ENCODE peak calls at places on chromosome 1, in eight cellular contexts. M is epithelial cell of esophagus; W is GM13976; R is CD4-positive, alpha-beta T cell; T is heart left ventricle; L is stomach; O is mesothelial cell of epicardium; A is testis. G is an unnamed sample.

GRCh38 chr1:225182701-225183100 is 245.1 kb downstream of the LBR start:
- DNase-seq in M (no peak), W (no peak), R (no peak), T (peak; percentile 9), L (no peak), O (no peak), A (no peak), G (no peak)

GRCh38 chr1:86067626-86068025 is 88.9 kb downstream of the COL24A1 start:
- DNase-seq in M (no peak), W (no peak), R (no peak), T (no peak), L (no peak), O (no peak), A (no peak), G (no peak)

GRCh38 chr1:116498789-116499628 is 71.8 kb downstream of the CD58 start:
- DNase-seq in M (peak; percentile 70), W (peak; percentile 71), R (no peak), T (peak; percentile 59), L (no peak), O (no peak), A (peak; percentile 70), G (no peak)

GRCh38 chr1:85612704-85613361 is 32.3 kb downstream of the CCN1 start:
- DNase-seq in M (peak; percentile 56), W (no peak), R (no peak), T (no peak), L (no peak), O (no peak), A (peak; percentile 27), G (no peak)

GRCh38 chr1:112423207-112423606 is 27.2 kb downstream of the CTTNBP2NL start:
- DNase-seq in M (no peak), W (no peak), R (no peak), T (no peak), L (no peak), O (no peak), A (no peak), G (no peak)

GRCh38 chr1:243734311-243734700 is 115.7 kb downstream of the AKT3 start:
- DNase-seq in M (peak; percentile 79), W (no peak), R (no peak), T (no peak), L (no peak), O (no peak), A (no peak), G (no peak)

GRCh38 chr1:25832336-25833037 is 12.7 kb downstream of the MTFR1L start:
- DNase-seq in M (peak; percentile 83), W (no peak), R (no peak), T (no peak), L (no peak), O (no peak), A (no peak), G (peak; percentile 25)

GRCh38 chr1:109240158-109241152 is 8.9 kb upstream of the CELSR2 start:
- DNase-seq in M (peak; percentile 99), W (no peak), R (no peak), T (peak; percentile 82), L (peak; percentile 54), O (no peak), A (peak; percentile 78), G (no peak)

GRCh38 chr1:230509281-230509977 is 83.3 kb upstream of the PGBD5 start:
- DNase-seq in M (peak; percentile 73), W (no peak), R (no peak), T (no peak), L (no peak), O (no peak), A (no peak), G (no peak)

GRCh38 chr1:228430243-228430642 is 13.6 kb upstream of the TRIM17 start:
- DNase-seq in M (peak; percentile 78), W (no peak), R (no peak), T (no peak), L (no peak), O (no peak), A (no peak), G (no peak)

GRCh38 chr1:201420608-201421002 is 925 bp downstream of the TNNI1 start:
- DNase-seq in M (no peak), W (no peak), R (no peak), T (no peak), L (no peak), O (no peak), A (no peak), G (no peak)

GRCh38 chr1:225746361-225747179 is 31.1 kb upstream of the SRP9 start:
- DNase-seq in M (peak; percentile 93), W (no peak), R (no peak), T (peak; percentile 83), L (peak; percentile 75), O (no peak), A (peak; percentile 54), G (no peak)

GRCh38 chr1:117607471-117607870 is 1.6 kb downstream of the TENT5C start:
- DNase-seq in M (peak; percentile 13), W (no peak), R (peak; percentile 31), T (no peak), L (peak; percentile 75), O (no peak), A (no peak), G (no peak)

GRCh38 chr1:62433861-62434611 is 2.8 kb upstream of the USP1 start:
- DNase-seq in M (no peak), W (no peak), R (no peak), T (no peak), L (no peak), O (no peak), A (no peak), G (no peak)

GRCh38 chr1:116805398-116805797 is 51.2 kb downstream of the CD2 start:
- DNase-seq in M (no peak), W (no peak), R (no peak), T (no peak), L (no peak), O (no peak), A (no peak), G (no peak)

GRCh38 chr1:202181586-202181985 is 12.0 kb upstream of the LGR6 start:
- DNase-seq in M (no peak), W (no peak), R (no peak), T (no peak), L (no peak), O (no peak), A (no peak), G (no peak)

GRCh38 chr1:160220301-160220700 is 15.1 kb downstream of the PEA15 start:
- DNase-seq in M (no peak), W (no peak), R (no peak), T (no peak), L (no peak), O (no peak), A (no peak), G (no peak)

DNA sequence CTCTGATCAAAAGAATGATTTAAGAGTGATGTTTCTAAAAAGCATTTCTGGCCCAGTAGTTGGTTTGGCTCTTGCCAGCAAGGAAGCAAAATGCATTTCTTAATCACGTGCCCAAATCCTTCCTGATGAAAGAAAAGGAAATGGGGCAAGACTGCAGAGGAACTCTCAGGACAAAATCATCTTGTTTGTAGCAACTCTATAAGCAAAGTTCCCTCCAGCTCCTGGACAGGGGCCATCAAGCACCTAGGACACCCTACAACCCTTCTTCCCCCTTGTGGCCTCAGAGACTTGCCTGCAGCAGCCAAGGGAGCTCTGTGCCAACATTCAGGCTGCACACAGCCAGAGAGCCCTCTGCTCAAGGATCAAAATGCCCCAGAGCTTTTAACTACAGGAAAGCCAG is 105.1 kb downstream of the KIAA0319L start:
- DNase-seq in M (peak; percentile 60), W (no peak), R (no peak), T (peak; percentile 30), L (peak; percentile 59), O (no peak), A (peak; percentile 26), G (no peak)
- TF ChIP-seq CTCF in M (peak; percentile 27), W (no peak), R (no peak), T (peak; percentile 34), L (no peak), O (no peak), A (no peak), G (no peak)

DNA sequence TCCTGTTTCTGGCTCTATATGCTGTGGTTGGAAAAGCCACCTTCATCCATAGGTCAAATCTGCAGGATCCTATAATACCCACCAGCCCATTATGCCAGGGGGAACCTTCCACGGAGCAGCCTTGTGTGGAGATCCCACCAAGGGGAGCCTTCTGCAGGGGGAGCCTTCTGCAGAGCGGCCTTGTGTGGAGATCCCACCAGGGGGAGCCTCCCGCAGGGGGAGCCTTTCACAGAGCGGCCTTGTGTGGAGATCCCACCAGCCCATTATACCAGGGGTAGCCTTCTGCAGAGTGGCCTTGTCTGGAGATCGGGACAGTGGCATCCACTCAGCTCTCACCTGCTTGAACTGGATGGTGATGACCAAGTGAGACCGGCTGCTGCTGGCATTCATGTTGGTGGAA is 85.3 kb downstream of the SCCPDH start:
- DNase-seq in M (no peak), W (no peak), R (no peak), T (no peak), L (no peak), O (no peak), A (no peak), G (no peak)
- TF ChIP-seq CTCF in M (no peak), W (no peak), R (no peak), T (no peak), L (no peak), O (no peak), A (no peak), G (no peak)

DNA sequence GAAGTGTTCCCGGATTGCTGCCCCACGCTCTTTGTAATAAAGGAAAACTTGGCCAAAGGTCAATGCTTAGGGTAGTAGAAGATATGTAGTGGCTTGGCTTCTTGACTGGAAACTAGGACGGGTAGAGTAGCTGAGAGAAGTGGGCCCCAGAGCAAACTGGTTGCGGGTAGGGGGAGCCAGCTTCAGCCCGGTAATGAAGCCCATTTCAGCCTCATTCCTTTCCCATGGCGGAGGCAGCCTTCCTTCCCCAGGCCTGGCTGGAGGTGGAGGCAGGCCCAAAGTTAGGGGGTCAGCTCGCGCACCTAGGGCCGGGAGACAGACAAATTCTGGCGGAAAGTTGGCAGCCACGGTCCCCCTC is 374 bp upstream of the NEXN start:
- DNase-seq in M (no peak), W (peak; percentile 35), R (no peak), T (no peak), L (no peak), O (no peak), A (no peak), G (no peak)
- TF ChIP-seq CTCF in M (no peak), W (no peak), R (no peak), T (no peak), L (no peak), O (no peak), A (no peak), G (no peak)

GRCh38 chr1:59718989-59719360 is 95.8 kb upstream of the HOOK1 start:
- DNase-seq in M (no peak), W (no peak), R (no peak), T (peak; percentile 39), L (no peak), O (no peak), A (no peak), G (no peak)

GRCh38 chr1:59716551-59717231 is 98.1 kb upstream of the HOOK1 start:
- DNase-seq in M (no peak), W (no peak), R (no peak), T (no peak), L (no peak), O (no peak), A (no peak), G (no peak)

GRCh38 chr1:59714966-59715365 is 99.8 kb upstream of the HOOK1 start:
- DNase-seq in M (no peak), W (no peak), R (no peak), T (no peak), L (no peak), O (no peak), A (no peak), G (no peak)

GRCh38 chr1:59720716-59721115 is 94.0 kb upstream of the HOOK1 start:
- DNase-seq in M (peak; percentile 27), W (no peak), R (no peak), T (no peak), L (no peak), O (no peak), A (no peak), G (no peak)

GRCh38 chr1:59718064-59718988 is 96.4 kb upstream of the HOOK1 start:
- DNase-seq in M (peak; percentile 11), W (no peak), R (no peak), T (no peak), L (no peak), O (no peak), A (no peak), G (no peak)
- TF ChIP-seq CTCF in M (no peak), W (peak; percentile 14), R (no peak), T (peak; percentile 25), L (no peak), O (peak; percentile 43), A (peak; percentile 23), G (peak; percentile 72)

G was measured in type B pancreatic cell.